ENCODE peak calls at places on chromosomes 11 and 22, in nine cellular contexts. Z, X, Y, Q, I, C, A, B and T are unnamed samples.

GRCh38 chr22:37930270-37930951 is 23.0 kb downstream of the C22orf23 start:
- DNase-seq in Y (no peak), Z (peak), B (peak), A (peak), C (peak), I (no peak), X (no peak), Q (no peak), T (no peak)

GRCh38 chr11:44811841-44812448 is 85.2 kb downstream of the TSPAN18 start:
- DNase-seq in C (no peak), I (no peak), B (no peak), Y (no peak), Z (no peak), X (no peak), Q (no peak), A (no peak), T (no peak)

GRCh38 chr11:15843309-15843857 is 513.0 kb downstream of the SOX6 start:
- DNase-seq in A (no peak), I (no peak), X (peak), Y (no peak), Q (no peak), B (peak), Z (no peak), C (no peak), T (no peak)

GRCh38 chr11:35235944-35236666 is 97.1 kb downstream of the CD44 start:
- DNase-seq in B (no peak), C (peak), Q (no peak), I (no peak), Z (peak), X (peak), A (no peak), Y (no peak), T (no peak)

GRCh38 chr11:134574425-134574824 is 162.4 kb upstream of the B3GAT1 start:
- DNase-seq in C (no peak), Q (no peak), A (no peak), X (no peak), Y (no peak), I (no peak), B (no peak), Z (no peak), T (peak)

GRCh38 chr11:10514210-10514609 is 26.8 kb downstream of the RNF141 start:
- DNase-seq in Z (peak), A (peak), C (no peak), Q (no peak), Y (no peak), B (no peak), X (no peak), I (no peak), T (no peak)

GRCh38 chr11:122342089-122342749 is 226.2 kb upstream of the BLID start:
- DNase-seq in X (no peak), Y (no peak), B (no peak), Q (no peak), A (no peak), C (no peak), Z (no peak), I (no peak), T (no peak)

GRCh38 chr11:65298655-65299179 is 15.9 kb upstream of the CDC42EP2 start:
- DNase-seq in C (no peak), Y (peak), I (peak), A (no peak), Z (peak), B (peak), Q (no peak), X (no peak), T (peak)

GRCh38 chr11:75421035-75421602 is 11.9 kb downstream of the KLHL35 start:
- DNase-seq in I (no peak), C (no peak), Q (no peak), Z (no peak), B (peak), Y (no peak), A (no peak), X (no peak), T (no peak)

GRCh38 chr22:33274941-33275443 is 216.8 kb upstream of the SYN3 start:
- DNase-seq in X (no peak), A (no peak), C (no peak), Q (no peak), Z (no peak), Y (no peak), B (no peak), I (no peak), T (no peak)

GRCh38 chr11:57244911-57245310 is 7.9 kb upstream of the APLNR start:
- DNase-seq in B (no peak), Y (no peak), Z (no peak), X (no peak), A (peak), C (no peak), Q (no peak), I (no peak), T (no peak)

GRCh38 chr11:111736191-111736590 is 30.0 kb downstream of the PPP2R1B start:
- DNase-seq in B (no peak), A (no peak), C (no peak), Y (no peak), X (no peak), Z (peak), I (no peak), Q (no peak), T (no peak)

GRCh38 chr11:114159320-114159719 is 99.8 kb downstream of the ZBTB16 start:
- DNase-seq in Z (no peak), I (no peak), X (no peak), B (no peak), Y (no peak), Q (no peak), C (no peak), A (no peak), T (no peak)

GRCh38 chr11:7973011-7973410 is 7.8 kb upstream of the NLRP10 start:
- DNase-seq in Y (no peak), Q (no peak), B (no peak), A (no peak), X (no peak), I (no peak), Z (peak), C (no peak), T (no peak)

GRCh38 chr11:73752216-73752867 is 8.5 kb downstream of the RAB6A start:
- DNase-seq in B (no peak), A (no peak), C (no peak), Y (no peak), I (peak), Z (no peak), Q (no peak), X (no peak), T (no peak)

GRCh38 chr11:81497202-81497804 is 1236.4 kb downstream of the FAM181B start:
- DNase-seq in A (peak), I (no peak), Z (peak), Y (no peak), Q (peak), C (peak), B (no peak), X (no peak), T (no peak)

GRCh38 chr11:93783767-93784151 is 323 bp upstream of the MED17 start:
- DNase-seq in C (no peak), I (no peak), Q (peak), Z (no peak), A (no peak), B (no peak), Y (no peak), X (no peak), T (no peak)

GRCh38 chr11:93784935-93785360 is 866 bp downstream of the MED17 start:
- DNase-seq in A (no peak), Z (peak), I (no peak), B (no peak), Y (no peak), C (no peak), X (no peak), Q (no peak), T (no peak)

GRCh38 chr11:93783362-93783761 is 720 bp upstream of the MED17 start:
- DNase-seq in C (no peak), Y (no peak), Q (no peak), Z (no peak), I (no peak), A (no peak), B (no peak), X (no peak), T (no peak)

DNA sequence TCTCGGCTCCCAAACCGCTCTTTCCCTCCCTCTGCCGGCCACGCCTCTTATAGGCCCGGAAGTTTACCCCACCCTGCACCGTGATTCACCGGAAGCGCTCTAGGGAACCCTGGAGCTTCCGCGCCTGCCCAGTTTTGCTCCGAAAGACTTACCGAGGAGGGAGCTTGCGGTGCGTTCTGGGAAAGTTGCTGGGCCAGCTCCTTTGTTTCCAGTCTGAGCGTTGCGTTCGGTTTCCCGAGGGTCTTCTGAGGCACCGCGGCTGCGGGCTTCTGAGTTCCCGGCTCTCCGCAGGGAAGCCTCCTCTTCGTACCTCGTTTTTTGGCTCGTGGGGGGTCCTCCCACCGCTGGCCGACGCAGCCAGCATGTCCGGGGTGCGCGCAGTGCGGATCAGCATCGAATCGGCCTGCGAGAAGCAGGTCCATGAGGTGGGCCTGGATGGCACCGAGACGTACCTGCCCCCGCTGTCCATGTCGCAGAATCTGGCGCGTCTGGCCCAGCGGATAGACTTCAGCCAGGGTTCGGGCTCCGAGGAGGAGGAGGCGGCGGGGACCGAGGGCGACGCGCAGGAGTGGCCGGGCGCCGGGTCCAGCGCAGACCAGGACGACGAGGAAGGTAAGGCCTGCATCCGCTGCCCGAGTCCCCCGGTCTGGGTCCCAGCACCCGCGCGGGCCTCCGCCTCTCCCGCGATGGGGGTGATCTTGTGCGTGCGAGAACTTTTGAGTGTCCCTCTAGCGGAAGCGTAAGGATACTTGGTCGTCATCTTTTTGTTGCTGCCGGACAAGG is at the start of gene MED17:
- DNase-seq in C (peak), Z (peak), I (peak), X (peak), Y (peak), Q (peak), A (peak), B (peak), T (peak)
- H3K4me3 ChIP-seq in C (peak), Z (peak), I (peak), X (peak), Y (peak), Q (peak), A (peak), B (peak), T (peak)

DNA sequence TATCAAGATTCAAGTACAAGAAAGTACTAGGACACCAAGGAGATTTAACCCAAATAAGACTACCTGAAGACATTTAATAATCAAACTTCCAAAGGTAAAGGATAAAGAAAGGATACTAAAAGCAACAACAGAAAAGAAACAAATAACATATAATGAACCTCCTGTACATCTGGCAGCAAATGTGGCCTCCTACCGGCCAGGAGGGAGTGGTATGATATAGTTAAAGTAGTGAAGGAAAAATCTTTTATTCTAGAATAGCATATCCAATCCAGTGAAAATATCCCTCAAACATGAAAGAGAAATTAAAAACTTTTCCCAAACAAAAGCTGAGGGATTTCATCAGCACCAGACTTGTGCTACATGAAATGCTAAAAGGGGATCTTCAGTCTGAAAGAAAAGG is 104.7 kb upstream of the GUCY1A2 start:
- DNase-seq in A (no peak), Q (no peak), I (no peak), B (no peak), C (no peak), Z (no peak), X (no peak), Y (no peak), T (no peak)
- H3K4me3 ChIP-seq in A (no peak), Q (no peak), I (no peak), B (no peak), C (no peak), Z (no peak), X (no peak), Y (no peak), T (no peak)

GRCh38 chr11:63489879-63490278 is 1.1 kb downstream of the PLAAT5 start:
- DNase-seq in X (no peak), Q (no peak), A (no peak), I (no peak), Z (peak), B (no peak), Y (no peak), C (no peak), T (no peak)
- H3K4me3 ChIP-seq in X (peak), Q (no peak), A (no peak), I (no peak), Z (no peak), B (no peak), Y (no peak), C (no peak), T (peak)

GRCh38 chr11:128696930-128697329 is 3.1 kb downstream of the FLI1 start:
- DNase-seq in A (no peak), I (no peak), Z (no peak), Y (no peak), C (no peak), Q (no peak), B (no peak), X (no peak), T (no peak)
- H3K4me3 ChIP-seq in A (peak), I (peak), Z (peak), Y (peak), C (no peak), Q (peak), B (peak), X (peak), T (peak)

GRCh38 chr11:13772223-13773046 is 104.0 kb downstream of the FAR1 start:
- DNase-seq in B (no peak), Q (peak), Z (peak), I (no peak), A (peak), X (no peak), Y (no peak), C (peak), T (no peak)
- H3K4me3 ChIP-seq in B (no peak), Q (no peak), Z (no peak), I (no peak), A (no peak), X (no peak), Y (no peak), C (no peak), T (no peak)